ENCODE peak calls at places on chromosomes 1 and 21, in four cellular contexts. S is tibial nerve, Y is mesothelial cell of epicardium, P is AG10803. B is an unnamed sample.

GRCh38 chr1:220768127-220768601 is 18.5 kb upstream of the MTARC1 start:
- DNase-seq in S (no peak), Y (no peak), P (no peak), B (no peak)

GRCh38 chr21:35156293-35156976 is 107.3 kb upstream of the RUNX1 start:
- DNase-seq in S (no peak), Y (no peak), P (no peak), B (no peak)

GRCh38 chr1:37795340-37796110 is 1.9 kb downstream of the MANEAL start:
- DNase-seq in S (no peak), Y (peak; percentile 58), P (peak; percentile 35), B (no peak)

GRCh38 chr1:151542710-151543129 is 2.6 kb downstream of the TUFT1 start:
- DNase-seq in S (no peak), Y (no peak), P (peak; percentile 98), B (no peak)

GRCh38 chr1:244461254-244462071 is at the start of gene CATSPERE:
- DNase-seq in S (peak; percentile 69), Y (peak; percentile 74), P (peak; percentile 87), B (peak; percentile 89)

GRCh38 chr1:180842890-180843289 is 69.8 kb upstream of the KIAA1614 start:
- DNase-seq in S (no peak), Y (no peak), P (no peak), B (no peak)

GRCh38 chr1:85576256-85576641 is 4.3 kb upstream of the CCN1 start:
- DNase-seq in S (no peak), Y (no peak), P (no peak), B (no peak)

GRCh38 chr1:228087771-228088251 is 5.3 kb downstream of the ARF1 start:
- DNase-seq in S (peak; percentile 9), Y (no peak), P (peak; percentile 91), B (no peak)

GRCh38 chr1:40877681-40878080 is 15.5 kb upstream of the CITED4 start:
- DNase-seq in S (peak; percentile 24), Y (no peak), P (peak; percentile 90), B (no peak)

GRCh38 chr21:42905195-42905594 is 12.1 kb downstream of the NDUFV3 start:
- DNase-seq in S (no peak), Y (no peak), P (peak; percentile 51), B (no peak)

GRCh38 chr1:94095112-94095637 is 25.8 kb downstream of the ABCA4 start:
- DNase-seq in S (peak; percentile 88), Y (no peak), P (peak; percentile 85), B (no peak)

GRCh38 chr1:48084826-48085225 is 87.6 kb upstream of the TRABD2B start:
- DNase-seq in S (no peak), Y (no peak), P (no peak), B (no peak)

GRCh38 chr1:115277276-115277675 is 60.8 kb downstream of the NGF start:
- DNase-seq in S (no peak), Y (no peak), P (peak; percentile 97), B (no peak)

GRCh38 chr1:170196490-170196889 is 50.7 kb downstream of the NTMT2 start:
- DNase-seq in S (no peak), Y (no peak), P (no peak), B (no peak)

GRCh38 chr1:219927298-219927955 is 930 bp downstream of the SLC30A10 start:
- DNase-seq in S (no peak), Y (no peak), P (no peak), B (no peak)

GRCh38 chr1:65090406-65090805 is 57.6 kb upstream of the AK4 start:
- DNase-seq in S (no peak), Y (no peak), P (no peak), B (no peak)

GRCh38 chr1:194104247-194104844 is 917.9 kb upstream of the B3GALT2 start:
- DNase-seq in S (no peak), Y (no peak), P (no peak), B (no peak)

GRCh38 chr1:26692211-26692792 is 3.5 kb upstream of the ARID1A start:
- DNase-seq in S (peak; percentile 62), Y (peak; percentile 62), P (peak; percentile 97), B (peak; percentile 84)

GRCh38 chr1:99784143-99784542 is 17.7 kb upstream of the FRRS1 start:
- DNase-seq in S (no peak), Y (no peak), P (no peak), B (no peak)

GRCh38 chr1:67690411-67690810 is 5.4 kb downstream of the GADD45A start:
- DNase-seq in S (no peak), Y (no peak), P (no peak), B (no peak)

GRCh38 chr1:27435566-27436203 is 43.3 kb downstream of the GPR3 start:
- DNase-seq in S (no peak), Y (no peak), P (no peak), B (no peak)

GRCh38 chr1:3296326-3296725 is 158.1 kb upstream of the ARHGEF16 start:
- DNase-seq in S (no peak), Y (no peak), P (no peak), B (no peak)

GRCh38 chr1:193626695-193627094 is 440.3 kb upstream of the B3GALT2 start:
- DNase-seq in S (no peak), Y (no peak), P (no peak), B (no peak)

GRCh38 chr1:30196457-30196856 is 526.9 kb downstream of the MATN1 start:
- DNase-seq in S (no peak), Y (no peak), P (no peak), B (peak; percentile 43)

GRCh38 chr1:7229696-7230095 is 444.4 kb downstream of the CAMTA1 start:
- DNase-seq in S (no peak), Y (no peak), P (peak; percentile 51), B (no peak)

GRCh38 chr1:180773210-180773865 is 139.4 kb upstream of the KIAA1614 start:
- DNase-seq in S (no peak), Y (no peak), P (peak; percentile 37), B (no peak)

GRCh38 chr1:213335084-213335483 is 284.0 kb downstream of the RPS6KC1 start:
- DNase-seq in S (no peak), Y (no peak), P (no peak), B (no peak)

GRCh38 chr1:153386500-153386901 is 4.4 kb downstream of the S100A8 start:
- DNase-seq in S (no peak), Y (no peak), P (no peak), B (no peak)

GRCh38 chr1:53306168-53306567 is 21.7 kb downstream of the LRP8 start:
- DNase-seq in S (no peak), Y (no peak), P (no peak), B (no peak)

GRCh38 chr1:33169290-33170055 is 12.4 kb downstream of the TRIM62 start:
- DNase-seq in S (no peak), Y (no peak), P (no peak), B (no peak)

GRCh38 chr1:182473553-182473952 is 23.6 kb downstream of the RGSL1 start:
- DNase-seq in S (no peak), Y (no peak), P (no peak), B (no peak)

GRCh38 chr1:222785553-222785952 is 29.3 kb upstream of the DISP1 start:
- DNase-seq in S (no peak), Y (no peak), P (no peak), B (no peak)

GRCh38 chr1:12014141-12014981 is 4.9 kb upstream of the MIIP start:
- DNase-seq in S (no peak), Y (no peak), P (peak; percentile 62), B (no peak)

GRCh38 chr1:218299416-218299815 is 14.3 kb downstream of the RRP15 start:
- DNase-seq in S (no peak), Y (no peak), P (peak; percentile 69), B (no peak)

GRCh38 chr1:221356693-221357092 is 385.2 kb downstream of the DUSP10 start:
- DNase-seq in S (no peak), Y (no peak), P (no peak), B (no peak)

GRCh38 chr1:66317156-66317543 is 216.8 kb upstream of the SGIP1 start:
- DNase-seq in S (no peak), Y (no peak), P (no peak), B (no peak)

GRCh38 chr1:194071200-194071599 is 884.8 kb upstream of the B3GALT2 start:
- DNase-seq in S (no peak), Y (no peak), P (no peak), B (no peak)

GRCh38 chr1:199116488-199116887 is 477.6 kb downstream of the PTPRC start:
- DNase-seq in S (no peak), Y (no peak), P (no peak), B (no peak)

GRCh38 chr1:199112365-199112764 is 473.5 kb downstream of the PTPRC start:
- DNase-seq in S (no peak), Y (no peak), P (no peak), B (no peak)

GRCh38 chr1:199113265-199113869 is 474.5 kb downstream of the PTPRC start:
- DNase-seq in S (no peak), Y (no peak), P (peak; percentile 67), B (no peak)
- TF ChIP-seq CTCF in S (peak; percentile 30), Y (peak; percentile 21), P (peak; percentile 87), B (peak; percentile 74)

GRCh38 chr1:113021430-113022085 is 51.4 kb upstream of the LRIG2 start:
- DNase-seq in S (no peak), Y (no peak), P (peak; percentile 64), B (no peak)
- TF ChIP-seq CTCF in S (no peak), Y (no peak), P (peak; percentile 22), B (no peak)

GRCh38 chr1:162726539-162726938 is 64.0 kb upstream of the HSD17B7 start:
- DNase-seq in S (no peak), Y (no peak), P (no peak), B (no peak)

GRCh38 chr1:162725301-162725834 is 65.1 kb upstream of the HSD17B7 start:
- DNase-seq in S (no peak), Y (no peak), P (peak; percentile 13), B (no peak)

GRCh38 chr1:162724583-162725120 is 65.8 kb upstream of the HSD17B7 start:
- DNase-seq in S (no peak), Y (no peak), P (no peak), B (no peak)

GRCh38 chr1:162732094-162732493 is 58.4 kb upstream of the HSD17B7 start:
- DNase-seq in S (no peak), Y (no peak), P (no peak), B (no peak)

GRCh38 chr1:162728597-162728996 is 61.9 kb upstream of the HSD17B7 start:
- DNase-seq in S (no peak), Y (no peak), P (no peak), B (no peak)
- TF ChIP-seq CTCF in S (no peak), Y (no peak), P (no peak), B (no peak)

GRCh38 chr1:20498116-20498515 is 9.8 kb downstream of the MUL1 start:
- DNase-seq in S (no peak), Y (no peak), P (no peak), B (no peak)

GRCh38 chr1:20493839-20494608 is 8.0 kb upstream of the CAMK2N1 start:
- DNase-seq in S (peak; percentile 82), Y (peak; percentile 59), P (peak; percentile 88), B (peak; percentile 90)

GRCh38 chr1:20494609-20495311 is 8.8 kb upstream of the CAMK2N1 start:
- DNase-seq in S (no peak), Y (no peak), P (peak; percentile 93), B (no peak)

GRCh38 chr1:20495661-20496060 is 9.7 kb upstream of the CAMK2N1 start:
- DNase-seq in S (no peak), Y (no peak), P (no peak), B (no peak)

DNA sequence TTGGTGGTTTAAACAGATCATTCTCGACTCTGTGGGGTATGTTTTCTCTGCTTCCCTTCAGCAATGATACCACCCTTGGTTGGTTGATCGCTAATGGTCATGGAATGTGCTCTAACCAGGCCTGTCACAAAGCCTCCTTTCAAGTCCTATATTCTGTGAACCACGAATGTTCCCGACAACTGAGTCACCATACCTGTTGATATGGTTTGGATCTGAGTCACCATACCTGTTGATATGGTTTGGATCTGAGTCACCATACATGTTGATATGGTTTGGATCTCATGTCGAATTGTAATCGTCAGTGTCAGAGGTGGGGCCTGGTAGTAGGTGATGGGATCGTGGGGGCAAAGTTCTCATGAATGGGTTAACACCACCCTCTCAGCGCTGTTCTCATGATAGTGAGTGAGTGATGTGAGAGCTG is 10.2 kb upstream of the CAMK2N1 start:
- DNase-seq in S (no peak), Y (no peak), P (peak; percentile 42), B (no peak)
- TF ChIP-seq CTCF in S (no peak), Y (no peak), P (no peak), B (no peak)